ENCODE peak calls at places on chromosome 11, in six cellular contexts. G, P, L, N, O and E are unnamed samples.

GRCh38 chr11:92257536-92257935 is 32.9 kb downstream of the FAT3 start:
- DNase-seq in O (no peak), G (no peak), P (no peak), N (no peak), L (no peak), E (no peak)

GRCh38 chr11:46513934-46514342 is 79.9 kb downstream of the AMBRA1 start:
- DNase-seq in G (no peak), O (no peak), L (peak; percentile 39), N (no peak), P (no peak), E (peak; percentile 43)

GRCh38 chr11:71977743-71978418 is 20.8 kb upstream of the IL18BP start:
- DNase-seq in P (peak; percentile 59), L (no peak), G (no peak), N (no peak), O (no peak), E (peak; percentile 75)

GRCh38 chr11:10550503-10550902 is 9.5 kb upstream of the RNF141 start:
- DNase-seq in N (no peak), G (peak; percentile 24), L (peak; percentile 21), P (no peak), O (no peak), E (peak; percentile 48)

GRCh38 chr11:62266558-62266957 is 3.4 kb upstream of the SCGB2A2 start:
- DNase-seq in L (no peak), O (no peak), P (no peak), N (no peak), G (no peak), E (peak; percentile 9)

GRCh38 chr11:35289821-35290220 is 129.5 kb downstream of the SLC1A2 start:
- DNase-seq in L (no peak), G (peak; percentile 52), N (no peak), P (no peak), O (no peak), E (peak; percentile 80)

GRCh38 chr11:17550455-17551346 is 3.6 kb downstream of the OTOG start:
- DNase-seq in O (no peak), L (no peak), G (no peak), N (no peak), P (no peak), E (no peak)

GRCh38 chr11:134008593-134008992 is 51.8 kb upstream of the IGSF9B start:
- DNase-seq in L (no peak), O (no peak), P (peak; percentile 10), N (no peak), G (no peak), E (no peak)

GRCh38 chr11:69721745-69722144 is 17.9 kb upstream of the FGF19 start:
- DNase-seq in L (no peak), N (no peak), G (no peak), P (peak; percentile 48), O (no peak), E (no peak)

GRCh38 chr11:19091366-19091765 is 25.6 kb upstream of the ZDHHC13 start:
- DNase-seq in L (no peak), O (no peak), P (no peak), G (no peak), N (no peak), E (no peak)

GRCh38 chr11:85316967-85317366 is 310.2 kb downstream of the DLG2 start:
- DNase-seq in O (no peak), L (no peak), P (no peak), N (no peak), G (no peak), E (no peak)

GRCh38 chr11:9280655-9281301 is 15.6 kb upstream of the DENND5A start:
- DNase-seq in N (no peak), P (peak; percentile 27), O (peak; percentile 63), G (no peak), L (no peak), E (peak; percentile 15)

GRCh38 chr11:13962562-13963168 is at the start of gene SPON1:
- DNase-seq in O (no peak), N (no peak), G (no peak), P (no peak), L (no peak), E (peak; percentile 13)

GRCh38 chr11:100612766-100613165 is 74.3 kb upstream of the ARHGAP42 start:
- DNase-seq in O (no peak), P (no peak), G (no peak), N (no peak), L (no peak), E (no peak)

GRCh38 chr11:43944761-43945311 is 2.4 kb downstream of the C11orf96 start:
- DNase-seq in N (peak; percentile 88), G (no peak), L (no peak), O (no peak), P (peak; percentile 90), E (no peak)

GRCh38 chr11:123062892-123063395 is 1.0 kb upstream of the HSPA8 start:
- DNase-seq in N (no peak), P (no peak), O (no peak), L (peak; percentile 11), G (peak; percentile 4), E (peak; percentile 62)

GRCh38 chr11:61369372-61370348 is 7.5 kb downstream of the TMEM138 start:
- DNase-seq in L (peak; percentile 86), P (no peak), O (no peak), N (peak; percentile 91), G (peak; percentile 99), E (peak; percentile 99)

GRCh38 chr11:122215244-122215992 is 99.4 kb upstream of the BLID start:
- DNase-seq in G (peak; percentile 99), P (peak; percentile 58), O (peak; percentile 86), N (peak; percentile 80), L (peak; percentile 94), E (peak; percentile 100)

GRCh38 chr11:79397252-79397651 is 43.6 kb downstream of the TENM4 start:
- DNase-seq in O (no peak), P (no peak), G (no peak), N (no peak), L (no peak), E (peak; percentile 11)

GRCh38 chr11:1458340-1459218 is 28.0 kb downstream of the MOB2 start:
- DNase-seq in G (no peak), O (no peak), N (no peak), P (peak; percentile 17), L (no peak), E (no peak)

DNA sequence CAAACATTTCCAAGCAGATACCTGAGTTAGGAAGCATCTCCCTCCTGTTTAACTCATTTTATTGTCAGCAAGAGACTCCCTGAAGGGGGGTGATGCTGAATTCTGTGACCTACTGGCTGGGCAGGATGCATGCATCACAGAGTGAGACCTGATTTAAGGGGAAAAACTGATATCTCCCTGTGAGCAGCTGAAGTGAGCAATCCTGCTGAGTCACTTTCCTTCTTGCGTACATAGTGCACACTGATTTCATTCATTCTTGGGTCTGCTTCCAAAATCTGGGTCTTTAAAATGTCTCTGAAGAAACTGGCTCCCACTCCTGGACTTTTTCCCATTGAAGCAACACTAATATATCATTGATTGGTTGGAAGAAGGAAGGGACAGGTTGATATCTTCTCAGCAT is 23.3 kb downstream of the P4HA3 start:
- DNase-seq in P (peak; percentile 7), L (peak; percentile 85), O (no peak), N (no peak), G (peak; percentile 94), E (peak; percentile 99)
- TF ChIP-seq CTCF in P (no peak), L (no peak), O (no peak), N (no peak), G (no peak), E (no peak)

DNA sequence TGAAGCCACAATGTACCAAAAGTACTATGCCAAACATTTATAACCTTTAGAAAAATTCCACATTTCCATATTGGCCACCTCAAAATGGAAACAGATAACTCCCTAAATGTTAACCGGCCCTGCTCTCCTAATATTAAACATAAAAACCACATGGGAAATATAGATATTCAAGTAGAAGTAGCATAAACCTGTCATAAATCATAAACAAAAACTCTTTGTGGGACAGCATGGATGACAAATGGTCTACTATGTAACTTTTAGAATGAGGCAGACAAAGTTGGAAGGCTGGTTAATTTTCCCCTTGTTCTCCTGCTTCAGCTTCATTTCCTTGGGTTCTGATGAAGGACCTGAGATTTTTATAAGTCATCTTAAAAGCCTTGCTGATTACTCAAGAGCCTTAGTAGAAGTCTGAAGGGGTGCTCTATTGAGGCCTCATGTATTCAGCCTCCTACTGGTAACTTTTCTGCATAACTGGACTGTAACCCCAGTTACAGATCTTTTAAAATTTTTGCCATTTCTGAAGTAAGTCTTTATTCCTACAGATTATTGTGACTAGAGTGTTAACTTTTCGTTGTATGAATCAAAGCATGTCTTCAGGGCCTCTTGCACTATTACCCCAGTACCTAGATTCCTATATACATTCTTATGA is 116.4 kb downstream of the STIM1 start:
- DNase-seq in O (no peak), L (no peak), P (no peak), N (no peak), G (no peak), E (peak; percentile 38)
- TF ChIP-seq CTCF in O (no peak), L (peak; percentile 33), P (no peak), N (no peak), G (peak; percentile 43), E (peak; percentile 22)

DNA sequence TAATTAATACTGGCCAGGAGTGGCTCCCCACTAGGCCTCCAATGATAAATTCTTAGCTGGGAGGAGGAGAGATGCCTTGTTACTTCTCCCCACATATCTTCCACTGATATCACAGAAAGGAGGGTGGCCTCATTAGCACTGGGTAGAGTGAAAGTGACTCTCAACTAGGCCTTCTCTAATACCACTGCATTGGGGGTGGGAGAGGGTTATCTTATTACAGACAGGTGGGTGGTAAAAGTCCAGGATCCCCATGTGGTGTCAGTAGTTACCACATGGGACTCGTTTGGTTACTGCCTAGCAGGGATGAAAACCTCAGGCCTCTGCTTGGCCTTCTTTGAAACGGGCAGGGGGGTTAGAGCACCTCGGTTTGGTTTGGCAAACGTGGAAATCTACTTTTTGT is 167.3 kb downstream of the UVRAG start:
- DNase-seq in P (no peak), O (no peak), N (no peak), L (no peak), G (no peak), E (no peak)
- TF ChIP-seq CTCF in P (no peak), O (no peak), N (no peak), L (no peak), G (no peak), E (no peak)

GRCh38 chr11:65117206-65118096 is at the start of gene ZNHIT2:
- DNase-seq in G (peak; percentile 93), O (peak; percentile 100), N (peak; percentile 100), P (peak; percentile 99), L (peak; percentile 98), E (peak; percentile 99)

GRCh38 chr11:65120831-65121230 is 1.1 kb downstream of the FAU start:
- DNase-seq in L (no peak), N (no peak), O (no peak), P (no peak), G (no peak), E (no peak)

GRCh38 chr11:65119670-65119995 is 2.1 kb upstream of the ZNHIT2 start:
- DNase-seq in O (no peak), G (no peak), N (no peak), P (no peak), L (no peak), E (no peak)

GRCh38 chr11:65116370-65117205 is 913 bp downstream of the ZNHIT2 start:
- DNase-seq in L (peak; percentile 36), O (no peak), N (peak; percentile 62), G (no peak), P (peak; percentile 48), E (peak; percentile 41)

DNA sequence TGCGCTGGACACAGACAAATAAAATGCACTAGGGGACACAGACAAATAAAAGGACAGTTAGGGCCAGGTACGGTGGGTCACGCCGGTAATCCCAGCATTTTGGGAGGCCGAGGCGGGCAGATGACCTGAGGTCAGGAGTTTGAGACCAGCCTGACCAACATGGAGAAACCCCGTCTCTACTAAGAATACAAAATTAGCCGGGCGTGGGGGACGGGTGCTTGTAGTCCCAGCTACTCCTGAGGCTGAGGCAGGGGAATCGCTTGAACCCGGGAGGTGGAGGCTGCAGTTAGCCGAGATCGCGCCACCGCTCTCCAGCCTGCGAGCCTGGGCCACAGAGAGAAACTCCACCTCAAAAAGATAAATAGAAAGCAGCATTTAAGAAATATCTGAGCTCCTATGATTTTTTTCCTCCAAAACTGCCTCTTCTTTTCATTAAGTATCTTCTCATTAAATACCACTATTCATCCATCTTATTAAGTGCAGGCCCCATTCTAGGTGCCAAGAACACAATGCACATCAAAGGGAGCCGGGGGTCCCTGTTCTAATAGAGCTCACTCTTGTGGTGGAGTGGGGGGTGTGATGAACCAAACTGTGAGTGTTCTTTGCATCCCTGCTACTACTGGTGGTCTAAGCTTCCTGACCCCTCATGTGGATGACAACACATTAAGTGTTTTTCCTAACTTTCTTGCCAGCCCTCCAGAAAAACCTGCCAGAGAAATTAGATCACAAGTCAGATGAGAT is 766 bp upstream of the ZNHIT2 start:
- DNase-seq in L (no peak), G (no peak), N (no peak), O (no peak), P (no peak), E (no peak)
- TF ChIP-seq CTCF in L (no peak), G (no peak), N (no peak), O (no peak), P (no peak), E (no peak)